ENCODE peak calls at places on chromosomes 6 and 20, in ten cellular contexts. S is fibroblast of pulmonary artery, Q is GM13977, G is A549, L is hepatocyte, V is AG09309, X is cardiac fibroblast, N is astrocyte of the spinal cord, F is upper lobe of right lung, O is AG04450. H is an unnamed sample.

GRCh38 chr6:49468042-49468441 is 4.9 kb downstream of the CENPQ start:
- DNase-seq in S (no peak), Q (no peak), G (no peak), L (no peak), V (no peak), X (no peak), N (no peak), F (no peak), O (no peak), H (no peak)

GRCh38 chr20:6828794-6829423 is 61.4 kb downstream of the BMP2 start:
- DNase-seq in S (peak; percentile 75), Q (peak; percentile 50), G (peak; percentile 43), L (peak; percentile 87), V (peak; percentile 14), X (peak; percentile 72), N (peak; percentile 53), F (no peak), O (peak; percentile 3), H (peak; percentile 16)

GRCh38 chr6:168088161-168089106 is 9.4 kb upstream of the FRMD1 start:
- DNase-seq in S (peak; percentile 78), Q (no peak), G (no peak), L (peak; percentile 89), V (no peak), X (peak; percentile 80), N (peak; percentile 19), F (no peak), O (peak; percentile 61), H (no peak)

GRCh38 chr6:128421788-128422187 is 98.6 kb downstream of the PTPRK start:
- DNase-seq in S (no peak), Q (no peak), G (no peak), L (no peak), V (no peak), X (no peak), N (no peak), F (no peak), O (no peak), H (no peak)

GRCh38 chr6:151372164-151372563 is 19.2 kb downstream of the ZBTB2 start:
- DNase-seq in S (no peak), Q (no peak), G (no peak), L (no peak), V (no peak), X (no peak), N (no peak), F (no peak), O (no peak), H (no peak)

GRCh38 chr6:109513571-109514071 is 30.6 kb upstream of the ZBTB24 start:
- DNase-seq in S (peak; percentile 93), Q (no peak), G (no peak), L (no peak), V (peak; percentile 41), X (peak; percentile 86), N (peak; percentile 83), F (no peak), O (no peak), H (no peak)

GRCh38 chr6:30007132-30007764 is 53.8 kb upstream of the POLR1H start:
- DNase-seq in S (no peak), Q (peak; percentile 16), G (no peak), L (no peak), V (no peak), X (no peak), N (no peak), F (peak; percentile 82), O (no peak), H (no peak)

GRCh38 chr6:3977875-3978711 is 100.8 kb downstream of the FAM217A start:
- DNase-seq in S (peak; percentile 94), Q (peak; percentile 37), G (peak; percentile 34), L (peak; percentile 73), V (peak; percentile 65), X (peak; percentile 92), N (peak; percentile 96), F (no peak), O (peak; percentile 89), H (peak; percentile 64)

GRCh38 chr6:36245572-36246031 is 24.3 kb upstream of the PNPLA1 start:
- DNase-seq in S (no peak), Q (no peak), G (no peak), L (peak; percentile 32), V (no peak), X (no peak), N (no peak), F (no peak), O (no peak), H (no peak)

GRCh38 chr6:20211037-20211940 is 980 bp downstream of the MBOAT1 start:
- DNase-seq in S (peak; percentile 10), Q (peak; percentile 30), G (no peak), L (peak; percentile 32), V (no peak), X (no peak), N (peak; percentile 52), F (no peak), O (no peak), H (no peak)

GRCh38 chr6:41706876-41707564 is 28.4 kb downstream of the TFEB start:
- DNase-seq in S (peak; percentile 62), Q (no peak), G (no peak), L (peak; percentile 58), V (no peak), X (peak; percentile 79), N (peak; percentile 15), F (no peak), O (no peak), H (peak; percentile 25)

GRCh38 chr6:99431901-99432300 is 6.8 kb upstream of the PNISR start:
- DNase-seq in S (no peak), Q (no peak), G (no peak), L (no peak), V (no peak), X (no peak), N (no peak), F (no peak), O (no peak), H (no peak)

GRCh38 chr6:99432877-99433276 is 7.8 kb upstream of the PNISR start:
- DNase-seq in S (no peak), Q (no peak), G (no peak), L (no peak), V (no peak), X (no peak), N (no peak), F (no peak), O (no peak), H (no peak)

GRCh38 chr6:99434702-99435530 is 9.8 kb upstream of the PNISR start:
- DNase-seq in S (peak; percentile 59), Q (peak; percentile 24), G (peak; percentile 19), L (peak; percentile 16), V (no peak), X (peak; percentile 55), N (peak; percentile 54), F (no peak), O (no peak), H (peak; percentile 5)
- TF ChIP-seq CTCF in S (peak; percentile 61), Q (peak; percentile 48), G (peak; percentile 40), L (peak; percentile 62), V (peak; percentile 45), X (peak; percentile 61), N (peak; percentile 60), F (peak; percentile 79), O (peak; percentile 66), H (peak; percentile 61)

DNA sequence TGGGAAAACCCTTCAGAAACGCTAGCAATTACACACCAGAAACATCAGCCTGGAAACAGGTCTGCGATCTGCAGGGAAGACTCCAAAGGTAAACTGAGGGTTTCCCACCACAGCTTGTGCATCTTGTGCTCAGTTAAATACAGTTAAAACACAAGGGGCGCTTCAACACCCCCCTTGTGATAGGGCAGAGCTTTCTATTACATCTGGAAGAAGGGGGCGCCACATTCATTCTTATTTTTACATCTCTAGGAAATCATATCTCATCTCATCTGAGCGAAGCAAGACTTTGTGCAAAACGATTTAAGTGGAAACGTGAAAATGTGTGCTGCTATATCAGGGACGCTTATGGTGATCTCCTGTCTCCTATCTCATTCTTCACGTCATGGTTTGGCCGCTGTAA is 58.5 kb downstream of the PRND start:
- DNase-seq in S (no peak), Q (no peak), G (no peak), L (no peak), V (no peak), X (no peak), N (no peak), F (no peak), O (no peak), H (no peak)
- TF ChIP-seq CTCF in S (no peak), Q (peak; percentile 15), G (no peak), L (no peak), V (no peak), X (no peak), N (no peak), F (no peak), O (peak; percentile 11), H (no peak)

DNA sequence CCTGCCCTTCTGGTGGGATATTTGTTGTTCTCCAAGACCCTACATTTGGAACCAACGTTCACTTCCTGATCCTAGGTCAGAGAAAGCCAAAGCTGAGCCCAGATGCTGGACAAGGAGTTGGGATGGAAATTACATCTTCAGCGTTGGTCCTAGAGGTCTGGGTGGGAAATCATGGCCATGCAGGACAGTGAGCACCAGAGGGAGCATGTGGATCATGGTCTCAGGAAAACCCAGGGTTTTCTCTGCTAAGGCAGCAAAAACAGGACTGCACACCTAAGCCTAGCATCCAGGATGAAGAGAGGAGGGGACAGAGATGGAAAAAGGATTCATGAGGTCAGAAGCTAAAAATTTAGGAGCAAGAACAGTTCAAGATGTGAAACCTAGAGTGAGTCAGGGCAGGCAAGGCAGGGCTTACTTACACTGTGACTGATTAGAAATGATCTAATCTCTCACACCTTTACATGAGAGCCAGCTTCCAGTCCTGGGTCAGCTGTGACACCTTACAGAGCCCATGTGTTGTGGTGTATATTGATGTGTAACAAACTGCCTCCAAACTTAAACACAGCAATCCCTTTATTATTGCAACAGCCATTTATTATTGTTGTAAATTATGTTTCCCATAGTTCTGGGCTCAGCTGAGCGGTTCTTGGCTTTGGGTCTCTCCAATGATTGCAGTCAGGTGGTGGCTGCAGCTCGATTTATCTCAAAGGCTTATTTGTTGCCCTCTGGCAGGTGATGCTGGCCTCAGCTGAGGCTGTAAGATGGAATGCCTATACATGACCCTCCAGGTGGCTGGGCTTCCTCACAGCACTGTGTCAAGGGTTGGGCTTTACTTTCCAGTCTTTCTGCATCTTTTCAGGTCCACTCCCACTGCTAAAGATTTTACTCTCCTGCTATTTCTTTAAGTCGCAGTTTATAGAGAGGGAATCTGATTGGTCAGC is 6.5 kb downstream of the C20orf202 start:
- DNase-seq in S (no peak), Q (no peak), G (no peak), L (no peak), V (no peak), X (no peak), N (no peak), F (no peak), O (no peak), H (no peak)
- TF ChIP-seq CTCF in S (peak; percentile 49), Q (peak; percentile 19), G (peak; percentile 39), L (no peak), V (peak; percentile 54), X (peak; percentile 39), N (peak; percentile 42), F (no peak), O (peak; percentile 53), H (peak; percentile 23)

GRCh38 chr20:54479138-54479906 is 3.9 kb downstream of the DOK5 start:
- DNase-seq in S (no peak), Q (no peak), G (no peak), L (peak; percentile 19), V (no peak), X (no peak), N (no peak), F (no peak), O (no peak), H (no peak)
- TF ChIP-seq CTCF in S (peak; percentile 40), Q (peak; percentile 18), G (peak; percentile 9), L (peak; percentile 35), V (peak; percentile 13), X (peak; percentile 23), N (peak; percentile 31), F (no peak), O (no peak), H (no peak)

H was measured in AG09319.